ENCODE peak calls at places on chromosomes 13 and 19, in seven cellular contexts. I is Calu3; C is activated CD4-positive, alpha-beta memory T cell treated with anti-CD3 and anti-CD28 coated beads, Interleukin-2, amount 10 ng/mL, durations not matched to agents 7 days and 5 days; G is spleen; V is T-helper 9 cell; N is memory B cell; Z is stimulated activated CD4-positive, alpha-beta T cell treated with anti-CD3 and anti-CD28 coated beads, Interleukin-4, amount 100 ng/mL, for 1 hour. M is an unnamed sample.

GRCh38 chr19:722553-723101 is 13.9 kb downstream of the PALM start:
- DNase-seq in I (no peak), C (no peak), G (peak; percentile 82), V (no peak), N (no peak), Z (no peak), M (no peak)

GRCh38 chr19:17555929-17556813 is 722 bp downstream of the COLGALT1 start:
- DNase-seq in I (peak; percentile 52), C (peak; percentile 36), G (peak; percentile 90), V (no peak), N (no peak), Z (peak; percentile 48), M (peak; percentile 81)

GRCh38 chr19:29667941-29668340 is 2.7 kb downstream of the PLEKHF1 start:
- DNase-seq in I (no peak), C (peak; percentile 78), G (peak; percentile 89), V (peak; percentile 61), N (no peak), Z (peak; percentile 51), M (no peak)

GRCh38 chr19:1469936-1470863 is 8.8 kb downstream of the C19orf25 start:
- DNase-seq in I (peak; percentile 59), C (peak; percentile 80), G (peak; percentile 90), V (peak; percentile 57), N (peak; percentile 61), Z (peak; percentile 76), M (no peak)

GRCh38 chr19:34960103-34960805 is 3.8 kb downstream of the ZNF792 start:
- DNase-seq in I (no peak), C (no peak), G (peak; percentile 53), V (no peak), N (no peak), Z (no peak), M (peak; percentile 98)

GRCh38 chr13:110471833-110472162 is 89.7 kb downstream of the RAB20 start:
- DNase-seq in I (no peak), C (peak; percentile 21), G (peak; percentile 87), V (no peak), N (peak; percentile 76), Z (no peak), M (peak; percentile 91)

GRCh38 chr13:45826741-45827140 is 24.8 kb downstream of the SIAH3 start:
- DNase-seq in I (no peak), C (no peak), G (no peak), V (no peak), N (no peak), Z (no peak), M (no peak)

GRCh38 chr13:50990540-50991506 is 81.2 kb downstream of the RNASEH2B start:
- DNase-seq in I (no peak), C (no peak), G (no peak), V (no peak), N (no peak), Z (no peak), M (peak; percentile 61)

GRCh38 chr19:54095136-54095858 is 5.3 kb downstream of the OSCAR start:
- DNase-seq in I (no peak), C (no peak), G (no peak), V (no peak), N (no peak), Z (no peak), M (no peak)

GRCh38 chr19:23946569-23946968 is 31.9 kb downstream of the ZNF726 start:
- DNase-seq in I (no peak), C (no peak), G (no peak), V (no peak), N (no peak), Z (no peak), M (no peak)

GRCh38 chr19:11479470-11480080 is 1.3 kb downstream of the ELAVL3 start:
- DNase-seq in I (no peak), C (peak; percentile 45), G (no peak), V (no peak), N (no peak), Z (peak; percentile 19), M (no peak)

GRCh38 chr19:57334191-57334590 is 13.9 kb downstream of the ZNF543 start:
- DNase-seq in I (no peak), C (no peak), G (no peak), V (no peak), N (no peak), Z (no peak), M (no peak)

GRCh38 chr13:41077475-41077874 is 16.2 kb downstream of the WBP4 start:
- DNase-seq in I (no peak), C (no peak), G (no peak), V (no peak), N (no peak), Z (no peak), M (no peak)

GRCh38 chr19:8617984-8618383 is 7.5 kb upstream of the ADAMTS10 start:
- DNase-seq in I (no peak), C (no peak), G (no peak), V (no peak), N (no peak), Z (no peak), M (no peak)

GRCh38 chr19:2047449-2048103 is 3.5 kb downstream of the MKNK2 start:
- DNase-seq in I (peak; percentile 39), C (no peak), G (peak; percentile 79), V (peak; percentile 41), N (no peak), Z (no peak), M (peak; percentile 79)

GRCh38 chr19:42488783-42489521 is 39.3 kb downstream of the CEACAM1 start:
- DNase-seq in I (peak; percentile 84), C (no peak), G (no peak), V (no peak), N (no peak), Z (no peak), M (no peak)

GRCh38 chr13:23574421-23574820 is 4.2 kb downstream of the TNFRSF19 start:
- DNase-seq in I (no peak), C (no peak), G (no peak), V (no peak), N (no peak), Z (no peak), M (no peak)

GRCh38 chr13:98543380-98544104 is 33.4 kb downstream of the STK24 start:
- DNase-seq in I (no peak), C (peak; percentile 54), G (no peak), V (no peak), N (no peak), Z (no peak), M (no peak)

GRCh38 chr13:105982219-105982618 is 553.2 kb downstream of the EFNB2 start:
- DNase-seq in I (no peak), C (no peak), G (no peak), V (no peak), N (no peak), Z (no peak), M (no peak)

GRCh38 chr13:25037057-25037813 is 58.7 kb upstream of the PABPC3 start:
- DNase-seq in I (peak; percentile 52), C (peak; percentile 59), G (no peak), V (peak; percentile 20), N (peak; percentile 61), Z (peak; percentile 28), M (peak; percentile 67)

GRCh38 chr19:11475861-11476260 is 5.0 kb downstream of the ELAVL3 start:
- DNase-seq in I (no peak), C (no peak), G (no peak), V (no peak), N (no peak), Z (no peak), M (no peak)

GRCh38 chr19:18119243-18120105 is 21.9 kb downstream of the MAST3 start:
- DNase-seq in I (no peak), C (peak; percentile 69), G (peak; percentile 88), V (peak; percentile 47), N (no peak), Z (peak; percentile 60), M (no peak)

GRCh38 chr19:40398417-40399056 is 8.6 kb upstream of the HIPK4 start:
- DNase-seq in I (no peak), C (peak; percentile 63), G (no peak), V (peak; percentile 41), N (no peak), Z (peak; percentile 72), M (no peak)

GRCh38 chr13:79679334-79679733 is 198.4 kb downstream of the NDFIP2 start:
- DNase-seq in I (peak; percentile 48), C (peak; percentile 41), G (no peak), V (peak; percentile 1), N (peak; percentile 21), Z (peak; percentile 8), M (peak; percentile 81)

GRCh38 chr13:82407321-82407720 is 1475.0 kb downstream of the SLITRK1 start:
- DNase-seq in I (no peak), C (no peak), G (no peak), V (no peak), N (no peak), Z (no peak), M (no peak)

GRCh38 chr13:101520672-101521071 is 68.2 kb downstream of the ITGBL1 start:
- DNase-seq in I (no peak), C (peak; percentile 62), G (no peak), V (no peak), N (no peak), Z (no peak), M (peak; percentile 70)

GRCh38 chr13:42544246-42544915 is 29.6 kb upstream of the TNFSF11 start:
- DNase-seq in I (no peak), C (no peak), G (no peak), V (no peak), N (no peak), Z (no peak), M (no peak)